ENCODE peak calls at places on chromosomes 12 and 14, in six cellular contexts. Z is glomerular endothelial cell, S is NCI-H1092, A is NAMALWA, Q is GM12892, U is SK-MEL-5. L is an unnamed sample.

GRCh38 chr12:128920468-128920867 is 67.2 kb downstream of the GLT1D1 start:
- DNase-seq in U (no peak), Z (no peak), Q (no peak), S (no peak), A (no peak), L (no peak)

GRCh38 chr14:28142400-28143015 is 624.1 kb upstream of the FOXG1 start:
- DNase-seq in U (peak; percentile 45), A (peak; percentile 2), S (peak; percentile 71), Z (no peak), Q (no peak), L (no peak)

GRCh38 chr12:115626210-115626609 is 651.3 kb downstream of the MED13L start:
- DNase-seq in S (no peak), Q (no peak), U (no peak), Z (no peak), A (no peak), L (no peak)

GRCh38 chr12:124273630-124274029 is 21.3 kb upstream of the RFLNA start:
- DNase-seq in Q (no peak), S (peak; percentile 4), U (peak; percentile 68), A (peak; percentile 51), Z (peak; percentile 22), L (peak; percentile 66)

GRCh38 chr12:96034631-96035282 is 630 bp downstream of the LTA4H start:
- DNase-seq in Z (no peak), U (peak; percentile 46), Q (no peak), A (no peak), S (no peak), L (peak; percentile 59)

GRCh38 chr12:89212339-89212771 is 139.9 kb downstream of the DUSP6 start:
- DNase-seq in A (no peak), U (peak; percentile 87), Q (no peak), S (no peak), Z (no peak), L (no peak)

GRCh38 chr12:100197486-100197885 is 3.1 kb upstream of the ACTR6 start:
- DNase-seq in A (no peak), Z (no peak), U (no peak), Q (no peak), S (no peak), L (no peak)

GRCh38 chr12:53670966-53671365 is 4.9 kb downstream of the ATP5MC2 start:
- DNase-seq in S (no peak), A (no peak), U (no peak), Z (no peak), Q (no peak), L (no peak)

GRCh38 chr12:92953747-92954146 is 24.7 kb upstream of the EEA1 start:
- DNase-seq in U (peak; percentile 58), Q (no peak), Z (no peak), S (no peak), A (peak; percentile 24), L (peak; percentile 54)

GRCh38 chr12:118680361-118680963 is 300.9 kb upstream of the SRRM4 start:
- DNase-seq in Q (no peak), Z (no peak), A (no peak), S (no peak), U (peak; percentile 21), L (peak; percentile 42)

GRCh38 chr14:50031534-50032313 is 84.6 kb downstream of the VCPKMT start:
- DNase-seq in Z (no peak), Q (no peak), U (no peak), S (no peak), A (no peak), L (no peak)

GRCh38 chr12:19196959-19197630 is 67.6 kb downstream of the PLEKHA5 start:
- DNase-seq in A (no peak), U (peak; percentile 43), S (peak; percentile 26), Q (no peak), Z (no peak), L (peak; percentile 74)